ENCODE peak calls at places on chromosomes 12 and 14, in eight cellular contexts. L is GM12878, Z is SK-N-SH, W is K562, K is HepG2, E is endothelial cell of umbilical vein, V is HCT116, B is H1. Q is an unnamed sample.

GRCh38 chr12:108804361-108804949 is 52.9 kb downstream of the SSH1 start:
- DNase-seq in Z (peak), V (no peak), E (peak), W (no peak), K (no peak), L (no peak), B (no peak), Q (no peak)

GRCh38 chr12:125453751-125454150 is 388.5 kb downstream of the AACS start:
- DNase-seq in W (no peak), Z (no peak), E (no peak), V (no peak), B (no peak), L (no peak), K (no peak), Q (no peak)

GRCh38 chr12:83408841-83409240 is 722.1 kb downstream of the TMTC2 start:
- DNase-seq in W (no peak), V (no peak), Z (no peak), L (no peak), K (no peak), E (no peak), B (no peak), Q (peak)

GRCh38 chr12:104459556-104459909 is 2.8 kb downstream of the CHST11 start:
- DNase-seq in Z (no peak), B (no peak), E (no peak), W (no peak), L (no peak), K (no peak), V (no peak), Q (no peak)

GRCh38 chr14:47044841-47045240 is 393.3 kb upstream of the RPL10L start:
- DNase-seq in V (no peak), K (no peak), E (peak), B (peak), Z (no peak), W (no peak), L (no peak), Q (no peak)

GRCh38 chr14:94056579-94057308 is 24.3 kb downstream of the DDX24 start:
- DNase-seq in W (no peak), B (no peak), L (peak), K (no peak), E (no peak), Z (no peak), V (no peak), Q (no peak)

GRCh38 chr12:131218291-131219172 is 264.8 kb downstream of the ADGRD1 start:
- DNase-seq in W (peak), V (no peak), B (no peak), Z (no peak), L (no peak), K (no peak), E (no peak), Q (no peak)

GRCh38 chr14:79436325-79436724 is 775.0 kb downstream of the DIO2 start:
- DNase-seq in W (no peak), B (no peak), E (no peak), Z (no peak), K (no peak), V (no peak), L (no peak), Q (no peak)

GRCh38 chr12:62075860-62076259 is 184.3 kb upstream of the USP15 start:
- DNase-seq in L (no peak), K (no peak), V (no peak), B (no peak), E (no peak), W (no peak), Z (no peak), Q (no peak)

GRCh38 chr14:50530358-50530757 is 2.0 kb downstream of the MAP4K5 start:
- DNase-seq in E (peak), L (no peak), W (no peak), Z (no peak), V (no peak), B (no peak), K (no peak), Q (no peak)

GRCh38 chr12:122544537-122544936 is 17.5 kb downstream of the KNTC1 start:
- DNase-seq in Z (no peak), L (no peak), E (no peak), V (no peak), B (no peak), W (no peak), K (no peak), Q (no peak)

GRCh38 chr14:38201137-38201828 is 6.4 kb upstream of the SSTR1 start:
- DNase-seq in W (no peak), B (no peak), V (no peak), Z (no peak), K (no peak), E (no peak), L (no peak), Q (no peak)

GRCh38 chr12:44500423-44500822 is 375.7 kb downstream of the NELL2 start:
- DNase-seq in E (no peak), Z (no peak), V (no peak), L (no peak), K (no peak), W (no peak), B (no peak), Q (no peak)

GRCh38 chr12:4269279-4269991 is 4.1 kb upstream of the CCND2 start:
- DNase-seq in Z (peak), L (no peak), V (no peak), E (peak), K (no peak), W (peak), B (no peak), Q (no peak)

GRCh38 chr12:23596568-23596967 is 352.9 kb downstream of the SOX5 start:
- DNase-seq in V (no peak), W (no peak), B (no peak), E (no peak), Z (no peak), L (no peak), K (no peak), Q (no peak)

GRCh38 chr14:74608959-74609611 is 3.0 kb downstream of the LTBP2 start:
- DNase-seq in V (peak), E (peak), B (peak), Z (peak), L (peak), K (peak), W (peak), Q (peak)

GRCh38 chr14:78313499-78313898 is 143.3 kb downstream of the NRXN3 start:
- DNase-seq in V (no peak), E (no peak), Z (no peak), W (no peak), L (no peak), K (no peak), B (no peak), Q (no peak)

GRCh38 chr12:88993655-88994054 is 358.6 kb downstream of the DUSP6 start:
- DNase-seq in K (peak), B (no peak), W (no peak), V (peak), L (no peak), E (peak), Z (peak), Q (peak)

GRCh38 chr14:70808023-70808401 is 1.3 kb downstream of the MAP3K9 start:
- DNase-seq in E (no peak), Z (peak), V (peak), W (no peak), L (no peak), K (peak), B (no peak), Q (no peak)

GRCh38 chr12:92737855-92738850 is 35.4 kb downstream of the PLEKHG7 start:
- DNase-seq in K (no peak), E (no peak), L (no peak), W (no peak), Z (no peak), V (no peak), B (no peak), Q (no peak)

GRCh38 chr14:69715725-69716482 is 51.0 kb upstream of the SRSF5 start:
- DNase-seq in K (no peak), V (no peak), W (no peak), Z (peak), B (no peak), L (no peak), E (peak), Q (no peak)

GRCh38 chr12:123491056-123491455 is 33.1 kb downstream of the SNRNP35 start:
- DNase-seq in K (no peak), B (no peak), L (no peak), E (no peak), W (no peak), V (no peak), Z (no peak), Q (no peak)

GRCh38 chr12:108381793-108382436 is 42.8 kb upstream of the CMKLR1 start:
- DNase-seq in L (no peak), E (peak), W (no peak), B (no peak), K (no peak), Z (no peak), V (no peak), Q (no peak)

GRCh38 chr12:6193853-6194815 is 6.1 kb upstream of the CD9 start:
- DNase-seq in L (no peak), W (no peak), V (no peak), B (no peak), E (no peak), K (no peak), Z (no peak), Q (no peak)

GRCh38 chr14:104724981-104725771 is 1.1 kb downstream of the ADSS1 start:
- DNase-seq in L (no peak), W (peak), K (peak), Z (peak), V (no peak), B (no peak), E (no peak), Q (no peak)

GRCh38 chr12:81627336-81628189 is 131.6 kb downstream of the PPFIA2 start:
- DNase-seq in Z (peak), K (peak), W (peak), L (no peak), V (peak), B (no peak), E (peak), Q (peak)

GRCh38 chr12:106113042-106113441 is 25.7 kb downstream of the NUAK1 start:
- DNase-seq in L (peak), E (no peak), V (peak), K (no peak), Z (no peak), B (no peak), W (no peak), Q (no peak)

GRCh38 chr14:71431169-71431525 is 501.1 kb upstream of the RGS6 start:
- DNase-seq in E (no peak), W (no peak), L (no peak), V (no peak), Z (no peak), K (no peak), B (no peak), Q (no peak)

GRCh38 chr14:95233702-95234241 is 76.4 kb upstream of the DICER1 start:
- DNase-seq in L (peak), Z (no peak), K (no peak), W (no peak), V (no peak), E (no peak), B (no peak), Q (no peak)

GRCh38 chr12:76041406-76041805 is 9.8 kb upstream of the PHLDA1 start:
- DNase-seq in W (no peak), E (no peak), V (no peak), L (no peak), Z (no peak), K (no peak), B (no peak), Q (no peak)

GRCh38 chr12:120833849-120834248 is 70.3 kb downstream of the SPPL3 start:
- DNase-seq in E (no peak), K (no peak), L (no peak), Z (no peak), B (no peak), W (no peak), V (no peak), Q (no peak)

GRCh38 chr14:67359319-67359774 is 257 bp downstream of the ATP6V1D start:
- DNase-seq in E (no peak), B (no peak), Z (no peak), L (no peak), K (peak), W (peak), V (no peak), Q (no peak)

GRCh38 chr12:8449293-8449944 is 6.3 kb upstream of the CLEC6A start:
- DNase-seq in K (no peak), W (no peak), V (no peak), L (peak), B (no peak), Z (no peak), E (peak), Q (no peak)

GRCh38 chr12:27822076-27822712 is 42.2 kb upstream of the MANSC4 start:
- DNase-seq in V (peak), B (no peak), E (peak), W (no peak), L (peak), K (no peak), Z (no peak), Q (no peak)

GRCh38 chr12:27820564-27820963 is 40.5 kb upstream of the MANSC4 start:
- DNase-seq in B (no peak), Z (no peak), K (no peak), L (no peak), E (peak), W (no peak), V (no peak), Q (no peak)

GRCh38 chr12:27824126-27824842 is 44.2 kb upstream of the MANSC4 start:
- DNase-seq in B (no peak), K (no peak), V (no peak), Z (no peak), E (no peak), W (no peak), L (peak), Q (no peak)

GRCh38 chr12:27823038-27823437 is 43.0 kb upstream of the MANSC4 start:
- DNase-seq in K (no peak), B (no peak), W (no peak), E (no peak), Z (no peak), V (no peak), L (no peak), Q (no peak)

DNA sequence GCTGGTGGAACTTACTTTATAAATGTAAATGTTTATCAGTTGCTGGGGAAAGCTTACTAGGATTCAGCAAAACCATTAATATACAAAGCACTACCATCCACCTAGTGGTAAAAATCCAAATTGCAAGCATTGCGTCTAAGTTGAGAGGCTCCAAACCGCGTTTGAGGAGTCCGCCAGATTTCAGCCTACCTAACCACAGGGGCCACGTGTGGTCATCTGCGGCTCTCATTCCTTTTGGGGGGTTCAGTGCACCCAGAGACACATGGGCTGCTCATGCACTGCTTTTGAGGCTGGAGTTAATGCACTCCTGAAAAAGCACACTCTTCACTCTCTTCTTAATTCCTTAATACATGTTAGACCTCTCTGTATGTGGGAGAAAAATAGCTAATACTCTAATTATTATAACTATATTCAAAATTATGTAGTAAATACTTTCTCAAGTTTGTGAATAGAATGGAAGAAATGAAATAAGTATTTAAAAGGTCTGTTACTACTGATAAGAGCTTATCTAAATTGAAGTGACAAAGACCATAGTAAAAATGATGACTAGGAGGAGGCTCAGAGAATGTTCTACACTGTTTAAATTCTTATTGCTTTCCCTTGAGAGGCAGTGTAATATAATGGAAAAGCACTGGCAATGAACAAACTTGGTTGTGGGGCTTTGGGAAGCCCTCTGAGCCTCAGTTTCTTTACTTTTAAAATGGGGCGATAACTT is 41.4 kb upstream of the MANSC4 start:
- DNase-seq in W (peak), K (peak), B (peak), V (peak), Z (peak), E (peak), L (peak), Q (peak)
- H3K9ac ChIP-seq in W (no peak), K (no peak), B (no peak), V (no peak), Z (no peak), E (peak), L (no peak), Q (no peak)

GRCh38 chr14:61653507-61653906 is 41.8 kb upstream of the HIF1A start:
- DNase-seq in K (no peak), B (no peak), Z (no peak), W (no peak), L (no peak), V (no peak), E (peak), Q (no peak)
- TF ChIP-seq POLR2AphosphoS5 in K (no peak), B (no peak), Z (no peak), W (no peak), L (no peak), V (no peak), E (peak), Q (no peak)

GRCh38 chr12:128797119-128798118 is 26.3 kb downstream of the SLC15A4 start:
- DNase-seq in K (no peak), E (peak), W (no peak), V (no peak), Z (no peak), B (peak), L (no peak), Q (no peak)
- H3K27ac ChIP-seq in K (no peak), E (peak), W (no peak), V (no peak), Z (no peak), B (no peak), L (peak), Q (no peak)

GRCh38 chr12:40693503-40693863 is 1.2 kb downstream of the CNTN1 start:
- DNase-seq in W (no peak), K (no peak), B (no peak), E (no peak), V (peak), Z (peak), L (no peak), Q (no peak)

GRCh38 chr12:40692617-40693502 is 621 bp downstream of the CNTN1 start:
- DNase-seq in V (no peak), Z (peak), K (no peak), B (no peak), E (no peak), L (no peak), W (no peak), Q (no peak)

GRCh38 chr12:40689576-40689975 is 2.7 kb upstream of the CNTN1 start:
- DNase-seq in W (no peak), B (no peak), K (no peak), V (no peak), Z (no peak), L (no peak), E (no peak), Q (no peak)

GRCh38 chr12:40688085-40688725 is 4.0 kb upstream of the CNTN1 start:
- DNase-seq in V (no peak), W (no peak), E (no peak), K (no peak), L (no peak), B (no peak), Z (no peak), Q (no peak)

DNA sequence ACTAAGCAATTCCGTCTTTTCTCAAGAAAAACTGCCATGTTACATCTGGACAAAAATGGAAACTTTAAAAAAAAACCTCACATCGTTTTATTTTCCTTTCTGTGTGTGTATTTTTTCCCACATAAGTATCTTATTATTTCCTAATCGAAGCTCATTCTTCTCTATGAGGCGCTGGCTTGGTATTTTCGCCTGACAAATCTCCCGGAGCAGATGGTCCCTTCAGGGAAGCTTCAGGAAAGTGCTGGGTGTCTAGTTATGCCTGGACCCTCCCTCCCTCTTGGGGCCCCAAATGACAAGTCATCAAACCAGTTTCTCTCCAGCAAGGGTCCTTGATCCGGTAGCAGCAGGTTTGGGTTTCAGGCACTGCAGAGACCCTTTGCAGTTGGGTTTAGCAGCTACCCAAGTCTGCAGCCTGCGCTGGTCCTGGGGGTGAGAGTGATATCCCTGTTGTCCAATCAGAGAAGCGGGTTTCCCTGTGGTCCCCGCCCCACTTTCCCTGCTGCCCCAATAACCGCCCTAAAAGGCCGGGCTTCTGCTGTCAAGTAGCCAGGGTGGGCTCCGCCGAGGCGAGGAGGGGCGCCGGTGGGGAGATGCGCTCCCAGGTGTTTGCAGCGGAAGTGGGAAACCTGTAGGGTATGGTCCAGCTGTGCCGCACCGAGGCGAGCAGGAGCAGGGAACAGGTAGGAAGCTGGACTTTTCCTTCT is at the start of gene CNTN1:
- DNase-seq in W (no peak), B (peak), Z (peak), E (peak), K (no peak), V (peak), L (no peak), Q (peak)
- H3K9ac ChIP-seq in W (no peak), B (no peak), Z (no peak), E (no peak), K (no peak), V (no peak), L (no peak), Q (peak)

GRCh38 chr14:82445810-82446575 is 912.3 kb upstream of the SEL1L start:
- DNase-seq in E (no peak), W (no peak), Z (no peak), L (no peak), V (no peak), K (no peak), B (no peak), Q (no peak)
- TF ChIP-seq POLR2AphosphoS5 in E (no peak), W (no peak), Z (no peak), L (no peak), V (no peak), K (no peak), B (no peak), Q (no peak)

DNA sequence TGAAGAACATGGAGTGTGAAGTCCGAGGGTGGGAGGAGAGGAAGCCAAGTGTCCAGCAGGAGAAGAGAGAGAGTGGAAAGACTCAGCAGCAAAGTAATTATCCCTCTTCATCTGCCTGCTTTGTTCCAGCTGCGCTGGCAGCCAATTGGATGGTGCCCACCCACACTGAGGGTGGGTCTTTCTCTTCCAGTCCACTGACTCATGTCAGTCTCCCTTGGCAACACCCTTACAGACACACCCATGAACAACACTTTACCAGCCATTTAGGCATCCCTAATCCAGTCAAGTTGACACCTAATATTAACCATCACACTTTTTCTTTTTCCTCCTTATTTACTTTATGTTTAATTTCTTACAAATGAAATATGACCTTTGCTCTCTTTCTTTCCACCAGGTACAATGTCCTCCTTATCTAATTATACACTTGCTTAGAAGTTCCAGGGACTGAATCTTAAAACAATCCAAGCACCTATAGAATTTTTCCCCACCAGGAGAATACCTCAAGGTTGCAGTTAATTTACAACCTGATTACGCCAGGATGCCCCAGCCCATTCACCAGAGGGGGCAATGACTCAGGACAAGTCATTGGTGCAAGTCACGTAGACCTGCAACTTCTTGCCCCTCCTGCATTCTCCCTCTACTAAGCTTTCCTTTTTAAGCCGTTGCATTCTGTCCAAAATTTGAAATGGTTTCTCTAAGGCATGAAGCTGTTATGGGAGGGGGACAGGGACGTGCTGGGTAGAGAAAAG is 110.9 kb upstream of the SCAF11 start:
- DNase-seq in B (no peak), W (no peak), E (no peak), V (no peak), K (no peak), Z (no peak), L (no peak), Q (no peak)
- H3K27ac ChIP-seq in B (no peak), W (no peak), E (no peak), V (no peak), K (no peak), Z (no peak), L (no peak), Q (no peak)

Q was measured in SK-N-MC.